ENCODE peak calls at places on chromosomes 13 and 19, in seven cellular contexts. D, L, X, U, G, B and Q are unnamed samples.

GRCh38 chr19:2016041-2016807 is 710 bp upstream of the BTBD2 start:
- DNase-seq in D (peak), B (no peak), X (peak), G (peak), U (peak), L (peak), Q (peak)

GRCh38 chr13:26838821-26839220 is 78.2 kb upstream of the GPR12 start:
- DNase-seq in U (no peak), X (no peak), D (no peak), B (no peak), G (no peak), L (no peak), Q (no peak)

GRCh38 chr13:35916186-35916585 is 215.0 kb downstream of the DCLK1 start:
- DNase-seq in U (no peak), G (no peak), L (no peak), D (no peak), B (no peak), X (no peak), Q (no peak)

GRCh38 chr13:42594577-42595571 is 20.9 kb downstream of the TNFSF11 start:
- DNase-seq in U (peak), G (no peak), L (peak), X (peak), D (peak), B (peak), Q (no peak)

GRCh38 chr13:74158028-74158427 is 23.8 kb upstream of the KLF12 start:
- DNase-seq in G (no peak), X (no peak), D (peak), U (no peak), L (peak), B (no peak), Q (peak)

GRCh38 chr13:44768775-44769578 is 192.8 kb upstream of the TSC22D1 start:
- DNase-seq in U (no peak), X (peak), D (no peak), L (no peak), G (no peak), B (no peak), Q (no peak)

GRCh38 chr19:39155741-39156140 is 30.2 kb downstream of the PAK4 start:
- DNase-seq in L (no peak), D (no peak), X (no peak), G (no peak), B (no peak), U (no peak), Q (no peak)

GRCh38 chr13:52686381-52686780 is 33.7 kb downstream of the SUGT1 start:
- DNase-seq in X (no peak), B (no peak), U (no peak), G (no peak), D (no peak), L (no peak), Q (no peak)

GRCh38 chr19:18514800-18515682 is 6.8 kb downstream of the ELL start:
- DNase-seq in X (no peak), B (no peak), G (no peak), L (no peak), U (peak), D (peak), Q (peak)

GRCh38 chr13:109704771-109705628 is 81.4 kb downstream of the IRS2 start:
- DNase-seq in U (peak), L (no peak), X (no peak), D (no peak), G (peak), B (no peak), Q (peak)

GRCh38 chr19:10961763-10962536 is 1.1 kb downstream of the SMARCA4 start:
- DNase-seq in X (no peak), L (no peak), B (no peak), G (no peak), D (no peak), U (peak), Q (no peak)

GRCh38 chr19:53991224-53992113 is at the start of gene CACNG6:
- DNase-seq in U (no peak), X (peak), B (no peak), L (no peak), D (no peak), G (no peak), Q (no peak)

GRCh38 chr13:40060318-40061007 is 405.0 kb downstream of the COG6 start:
- DNase-seq in U (peak), L (no peak), X (peak), B (no peak), D (peak), G (no peak), Q (peak)

GRCh38 chr19:54030895-54031586 is 32.7 kb downstream of the VSTM1 start:
- DNase-seq in G (no peak), U (no peak), X (no peak), D (no peak), L (no peak), B (no peak), Q (no peak)

GRCh38 chr13:113861433-113862030 is 2.3 kb downstream of the GAS6 start:
- DNase-seq in L (no peak), U (no peak), D (peak), B (no peak), X (no peak), G (peak), Q (no peak)

GRCh38 chr13:72255908-72256307 is 388.9 kb upstream of the DACH1 start:
- DNase-seq in U (peak), G (no peak), L (no peak), B (no peak), D (no peak), X (no peak), Q (no peak)

GRCh38 chr19:13024958-13025653 is 29.8 kb downstream of the NFIX start:
- DNase-seq in L (no peak), X (no peak), G (peak), D (no peak), U (peak), B (no peak), Q (no peak)

GRCh38 chr13:93709511-93710244 is 483.1 kb downstream of the GPC6 start:
- DNase-seq in D (no peak), X (no peak), B (no peak), G (no peak), L (no peak), U (no peak), Q (no peak)

GRCh38 chr13:107884564-107884963 is 330.8 kb downstream of the LIG4 start:
- DNase-seq in L (no peak), U (no peak), B (no peak), X (no peak), D (no peak), G (no peak), Q (no peak)

GRCh38 chr13:48155850-48156249 is 60.9 kb upstream of the MED4 start:
- DNase-seq in U (no peak), L (no peak), G (no peak), B (no peak), X (no peak), D (no peak), Q (no peak)

GRCh38 chr19:18883530-18884304 is 12.2 kb downstream of the CERS1 start:
- DNase-seq in G (no peak), D (no peak), L (no peak), X (no peak), U (no peak), B (no peak), Q (no peak)

GRCh38 chr19:47036233-47036651 is 12.2 kb downstream of the TMEM160 start:
- DNase-seq in D (no peak), B (no peak), G (no peak), U (no peak), L (no peak), X (no peak), Q (no peak)

GRCh38 chr19:15187026-15188007 is 13.5 kb downstream of the NOTCH3 start:
- DNase-seq in U (no peak), B (no peak), D (no peak), G (no peak), L (no peak), X (no peak), Q (no peak)

GRCh38 chr13:26202365-26202972 is 19.6 kb downstream of the RNF6 start:
- DNase-seq in G (no peak), L (no peak), D (no peak), B (no peak), U (no peak), X (no peak), Q (no peak)

GRCh38 chr13:33796095-33796494 is 21.9 kb upstream of the RFC3 start:
- DNase-seq in L (no peak), D (no peak), B (no peak), G (no peak), X (no peak), U (no peak), Q (no peak)

GRCh38 chr19:45607071-45608029 is 5.3 kb upstream of the GPR4 start:
- DNase-seq in G (peak), X (no peak), D (peak), B (peak), U (peak), L (peak), Q (peak)

GRCh38 chr19:5224480-5224879 is 116.1 kb downstream of the PTPRS start:
- DNase-seq in D (no peak), U (no peak), L (no peak), G (no peak), B (no peak), X (no peak), Q (no peak)

GRCh38 chr13:36870050-36870692 is 49.9 kb downstream of the SMAD9 start:
- DNase-seq in X (no peak), U (no peak), B (no peak), G (no peak), D (no peak), L (no peak), Q (no peak)